ENCODE peak calls at places on chromosome 6, in ten cellular contexts. One of them, this sample, is unnamed.

GRCh38 chr6:43867246-43867645 is 97.2 kb downstream of the VEGFA start:
- DNase-seq in HL-60: no peak
- DNase-seq in stimulated activated naive B cell treated with anti-CD40 and anti-IgM and Interleukin-4, amounts not matched to agents 10 μg/mL and 1 μg/mL and 100 μg/mL, for 72 hours: no peak
- DNase-seq in kidney glomerular epithelial cell: no peak
- DNase-seq in PC-9: no peak
- DNase-seq in stimulated activated CD4-positive, alpha-beta T cell treated with anti-CD3 and anti-CD28 coated beads, Interleukin-4, amount 100 ng/mL, for 1 hour: no peak
- DNase-seq in fibroblast of the conjunctiva: no peak
- DNase-seq in activated CD4-positive, alpha-beta T cell treated with anti-CD3 and anti-CD28 coated beads for 48 hours: no peak
- DNase-seq in thoracic aorta: no peak
- DNase-seq in activated T-cell treated with anti-CD3 and anti-CD28 coated beads for 1 hour: no peak
- DNase-seq in this sample: no peak

GRCh38 chr6:162528538-162528937 is 199.0 kb downstream of the PRKN start:
- DNase-seq in thoracic aorta: no peak
- DNase-seq in kidney glomerular epithelial cell: no peak
- DNase-seq in PC-9: no peak
- DNase-seq in stimulated activated naive B cell treated with anti-CD40 and anti-IgM and Interleukin-4, amounts not matched to agents 10 μg/mL and 1 μg/mL and 100 μg/mL, for 72 hours: no peak
- DNase-seq in fibroblast of the conjunctiva: no peak
- DNase-seq in stimulated activated CD4-positive, alpha-beta T cell treated with anti-CD3 and anti-CD28 coated beads, Interleukin-4, amount 100 ng/mL, for 1 hour: no peak
- DNase-seq in activated CD4-positive, alpha-beta T cell treated with anti-CD3 and anti-CD28 coated beads for 48 hours: no peak
- DNase-seq in HL-60: no peak
- DNase-seq in activated T-cell treated with anti-CD3 and anti-CD28 coated beads for 1 hour: no peak
- DNase-seq in this sample: no peak

GRCh38 chr6:28124350-28124970 is at the start of gene ZSCAN16:
- DNase-seq in PC-9: peak; percentile 79
- DNase-seq in kidney glomerular epithelial cell: peak; percentile 78
- DNase-seq in thoracic aorta: peak; percentile 8
- DNase-seq in HL-60: peak; percentile 77
- DNase-seq in stimulated activated CD4-positive, alpha-beta T cell treated with anti-CD3 and anti-CD28 coated beads, Interleukin-4, amount 100 ng/mL, for 1 hour: peak; percentile 80
- DNase-seq in fibroblast of the conjunctiva: no peak
- DNase-seq in activated T-cell treated with anti-CD3 and anti-CD28 coated beads for 1 hour: peak; percentile 58
- DNase-seq in activated CD4-positive, alpha-beta T cell treated with anti-CD3 and anti-CD28 coated beads for 48 hours: peak; percentile 82
- DNase-seq in stimulated activated naive B cell treated with anti-CD40 and anti-IgM and Interleukin-4, amounts not matched to agents 10 μg/mL and 1 μg/mL and 100 μg/mL, for 72 hours: peak; percentile 71
- DNase-seq in this sample: peak; percentile 85

GRCh38 chr6:83193747-83194582 is 808 bp downstream of the RWDD2A start:
- DNase-seq in fibroblast of the conjunctiva: peak; percentile 4
- DNase-seq in activated T-cell treated with anti-CD3 and anti-CD28 coated beads for 1 hour: no peak
- DNase-seq in kidney glomerular epithelial cell: no peak
- DNase-seq in activated CD4-positive, alpha-beta T cell treated with anti-CD3 and anti-CD28 coated beads for 48 hours: peak; percentile 13
- DNase-seq in stimulated activated naive B cell treated with anti-CD40 and anti-IgM and Interleukin-4, amounts not matched to agents 10 μg/mL and 1 μg/mL and 100 μg/mL, for 72 hours: no peak
- DNase-seq in HL-60: no peak
- DNase-seq in PC-9: no peak
- DNase-seq in stimulated activated CD4-positive, alpha-beta T cell treated with anti-CD3 and anti-CD28 coated beads, Interleukin-4, amount 100 ng/mL, for 1 hour: peak; percentile 15
- DNase-seq in thoracic aorta: no peak
- DNase-seq in this sample: no peak

GRCh38 chr6:85620308-85620707 is 22.4 kb downstream of the SYNCRIP start:
- DNase-seq in stimulated activated CD4-positive, alpha-beta T cell treated with anti-CD3 and anti-CD28 coated beads, Interleukin-4, amount 100 ng/mL, for 1 hour: no peak
- DNase-seq in activated CD4-positive, alpha-beta T cell treated with anti-CD3 and anti-CD28 coated beads for 48 hours: no peak
- DNase-seq in PC-9: no peak
- DNase-seq in activated T-cell treated with anti-CD3 and anti-CD28 coated beads for 1 hour: no peak
- DNase-seq in fibroblast of the conjunctiva: no peak
- DNase-seq in HL-60: no peak
- DNase-seq in thoracic aorta: no peak
- DNase-seq in kidney glomerular epithelial cell: no peak
- DNase-seq in stimulated activated naive B cell treated with anti-CD40 and anti-IgM and Interleukin-4, amounts not matched to agents 10 μg/mL and 1 μg/mL and 100 μg/mL, for 72 hours: no peak
- DNase-seq in this sample: no peak

GRCh38 chr6:14919038-14919437 is 326.8 kb upstream of the JARID2 start:
- DNase-seq in thoracic aorta: no peak
- DNase-seq in stimulated activated CD4-positive, alpha-beta T cell treated with anti-CD3 and anti-CD28 coated beads, Interleukin-4, amount 100 ng/mL, for 1 hour: no peak
- DNase-seq in activated CD4-positive, alpha-beta T cell treated with anti-CD3 and anti-CD28 coated beads for 48 hours: no peak
- DNase-seq in fibroblast of the conjunctiva: no peak
- DNase-seq in kidney glomerular epithelial cell: no peak
- DNase-seq in HL-60: no peak
- DNase-seq in activated T-cell treated with anti-CD3 and anti-CD28 coated beads for 1 hour: no peak
- DNase-seq in stimulated activated naive B cell treated with anti-CD40 and anti-IgM and Interleukin-4, amounts not matched to agents 10 μg/mL and 1 μg/mL and 100 μg/mL, for 72 hours: no peak
- DNase-seq in PC-9: no peak
- DNase-seq in this sample: no peak

GRCh38 chr6:99802396-99803031 is 191.5 kb downstream of the MCHR2 start:
- DNase-seq in fibroblast of the conjunctiva: no peak
- DNase-seq in thoracic aorta: no peak
- DNase-seq in PC-9: no peak
- DNase-seq in activated T-cell treated with anti-CD3 and anti-CD28 coated beads for 1 hour: no peak
- DNase-seq in HL-60: no peak
- DNase-seq in stimulated activated naive B cell treated with anti-CD40 and anti-IgM and Interleukin-4, amounts not matched to agents 10 μg/mL and 1 μg/mL and 100 μg/mL, for 72 hours: no peak
- DNase-seq in activated CD4-positive, alpha-beta T cell treated with anti-CD3 and anti-CD28 coated beads for 48 hours: no peak
- DNase-seq in stimulated activated CD4-positive, alpha-beta T cell treated with anti-CD3 and anti-CD28 coated beads, Interleukin-4, amount 100 ng/mL, for 1 hour: no peak
- DNase-seq in kidney glomerular epithelial cell: no peak
- DNase-seq in this sample: no peak

GRCh38 chr6:137192821-137193220 is 19.4 kb upstream of the IL22RA2 start:
- DNase-seq in HL-60: no peak
- DNase-seq in activated T-cell treated with anti-CD3 and anti-CD28 coated beads for 1 hour: no peak
- DNase-seq in PC-9: no peak
- DNase-seq in activated CD4-positive, alpha-beta T cell treated with anti-CD3 and anti-CD28 coated beads for 48 hours: no peak
- DNase-seq in stimulated activated naive B cell treated with anti-CD40 and anti-IgM and Interleukin-4, amounts not matched to agents 10 μg/mL and 1 μg/mL and 100 μg/mL, for 72 hours: no peak
- DNase-seq in stimulated activated CD4-positive, alpha-beta T cell treated with anti-CD3 and anti-CD28 coated beads, Interleukin-4, amount 100 ng/mL, for 1 hour: no peak
- DNase-seq in thoracic aorta: no peak
- DNase-seq in kidney glomerular epithelial cell: no peak
- DNase-seq in fibroblast of the conjunctiva: no peak
- DNase-seq in this sample: no peak

GRCh38 chr6:1325471-1326309 is 13.8 kb downstream of the FOXQ1 start:
- DNase-seq in fibroblast of the conjunctiva: peak; percentile 46
- DNase-seq in thoracic aorta: no peak
- DNase-seq in activated CD4-positive, alpha-beta T cell treated with anti-CD3 and anti-CD28 coated beads for 48 hours: peak; percentile 29
- DNase-seq in activated T-cell treated with anti-CD3 and anti-CD28 coated beads for 1 hour: no peak
- DNase-seq in kidney glomerular epithelial cell: peak; percentile 44
- DNase-seq in PC-9: peak; percentile 98
- DNase-seq in HL-60: no peak
- DNase-seq in stimulated activated naive B cell treated with anti-CD40 and anti-IgM and Interleukin-4, amounts not matched to agents 10 μg/mL and 1 μg/mL and 100 μg/mL, for 72 hours: no peak
- DNase-seq in stimulated activated CD4-positive, alpha-beta T cell treated with anti-CD3 and anti-CD28 coated beads, Interleukin-4, amount 100 ng/mL, for 1 hour: no peak
- DNase-seq in this sample: peak; percentile 92

GRCh38 chr6:143973097-143973979 is 34.7 kb downstream of the PLAGL1 start:
- DNase-seq in thoracic aorta: no peak
- DNase-seq in PC-9: no peak
- DNase-seq in stimulated activated CD4-positive, alpha-beta T cell treated with anti-CD3 and anti-CD28 coated beads, Interleukin-4, amount 100 ng/mL, for 1 hour: no peak
- DNase-seq in stimulated activated naive B cell treated with anti-CD40 and anti-IgM and Interleukin-4, amounts not matched to agents 10 μg/mL and 1 μg/mL and 100 μg/mL, for 72 hours: no peak
- DNase-seq in activated T-cell treated with anti-CD3 and anti-CD28 coated beads for 1 hour: no peak
- DNase-seq in fibroblast of the conjunctiva: no peak
- DNase-seq in activated CD4-positive, alpha-beta T cell treated with anti-CD3 and anti-CD28 coated beads for 48 hours: no peak
- DNase-seq in HL-60: no peak
- DNase-seq in kidney glomerular epithelial cell: no peak
- DNase-seq in this sample: no peak

GRCh38 chr6:42045538-42046460 is 4.5 kb upstream of the TAF8 start:
- DNase-seq in activated T-cell treated with anti-CD3 and anti-CD28 coated beads for 1 hour: peak; percentile 64
- DNase-seq in stimulated activated naive B cell treated with anti-CD40 and anti-IgM and Interleukin-4, amounts not matched to agents 10 μg/mL and 1 μg/mL and 100 μg/mL, for 72 hours: no peak
- DNase-seq in activated CD4-positive, alpha-beta T cell treated with anti-CD3 and anti-CD28 coated beads for 48 hours: peak; percentile 73
- DNase-seq in fibroblast of the conjunctiva: peak; percentile 94
- DNase-seq in PC-9: peak; percentile 91
- DNase-seq in HL-60: no peak
- DNase-seq in thoracic aorta: peak; percentile 33
- DNase-seq in stimulated activated CD4-positive, alpha-beta T cell treated with anti-CD3 and anti-CD28 coated beads, Interleukin-4, amount 100 ng/mL, for 1 hour: peak; percentile 78
- DNase-seq in kidney glomerular epithelial cell: peak; percentile 36
- DNase-seq in this sample: no peak

GRCh38 chr6:2793491-2794151 is 28.4 kb downstream of the WRNIP1 start:
- DNase-seq in stimulated activated naive B cell treated with anti-CD40 and anti-IgM and Interleukin-4, amounts not matched to agents 10 μg/mL and 1 μg/mL and 100 μg/mL, for 72 hours: no peak
- DNase-seq in thoracic aorta: no peak
- DNase-seq in activated T-cell treated with anti-CD3 and anti-CD28 coated beads for 1 hour: no peak
- DNase-seq in fibroblast of the conjunctiva: no peak
- DNase-seq in kidney glomerular epithelial cell: no peak
- DNase-seq in HL-60: peak; percentile 84
- DNase-seq in stimulated activated CD4-positive, alpha-beta T cell treated with anti-CD3 and anti-CD28 coated beads, Interleukin-4, amount 100 ng/mL, for 1 hour: no peak
- DNase-seq in PC-9: peak; percentile 40
- DNase-seq in activated CD4-positive, alpha-beta T cell treated with anti-CD3 and anti-CD28 coated beads for 48 hours: peak; percentile 53
- DNase-seq in this sample: no peak